ENCODE peak calls at places on chromosomes 3 and 15, in nine cellular contexts. Q is NCI-H1092 treated with DMSO at 0.1 percent for 48 hours; H is activated CD4-positive, alpha-beta memory T cell treated with anti-CD3 and anti-CD28 coated beads, Interleukin-2, amount 10 ng/mL, durations not matched to agents 7 days and 5 days; K is iris pigment epithelial cell; S is NB4; F is bronchial epithelial cell; B is OCI-LY7; T is psoas muscle; L is cardiac muscle cell. O is an unnamed sample.

GRCh38 chr3:165339753-165340152 is 143.6 kb upstream of the SLITRK3 start:
- DNase-seq in K (peak), F (peak), B (no peak), Q (peak), T (no peak), S (no peak), L (peak), H (no peak), O (no peak)

GRCh38 chr15:96585634-96586386 is 255.3 kb downstream of the NR2F2 start:
- DNase-seq in F (peak), T (no peak), K (peak), Q (no peak), L (no peak), S (peak), H (no peak), B (no peak), O (no peak)

GRCh38 chr3:8336456-8336855 is 165.2 kb upstream of the LMCD1 start:
- DNase-seq in F (no peak), L (no peak), Q (no peak), H (no peak), S (peak), B (no peak), T (no peak), K (no peak), O (no peak)

GRCh38 chr3:52355526-52355925 is 39.4 kb downstream of the DNAH1 start:
- DNase-seq in H (no peak), T (peak), Q (no peak), K (no peak), S (no peak), F (no peak), L (no peak), B (no peak), O (no peak)

GRCh38 chr3:195227871-195228270 is 43.1 kb downstream of the XXYLT1 start:
- DNase-seq in F (peak), L (no peak), H (no peak), Q (no peak), B (no peak), K (no peak), S (no peak), T (no peak), O (no peak)

GRCh38 chr15:96701443-96701842 is 370.9 kb downstream of the NR2F2 start:
- DNase-seq in B (no peak), Q (no peak), T (no peak), L (no peak), H (no peak), F (no peak), K (no peak), S (no peak), O (no peak)

GRCh38 chr15:90031231-90031791 is 30.2 kb downstream of the ZNF710 start:
- DNase-seq in K (peak), H (peak), F (peak), L (no peak), Q (no peak), S (peak), T (no peak), B (peak), O (no peak)

GRCh38 chr15:68773036-68773435 is 47.7 kb downstream of the ANP32A start:
- DNase-seq in H (no peak), B (no peak), Q (no peak), F (no peak), T (no peak), L (no peak), S (no peak), K (no peak), O (no peak)

GRCh38 chr3:155386817-155387403 is 93.4 kb upstream of the STRIT1 start:
- DNase-seq in Q (no peak), B (no peak), K (no peak), H (no peak), L (no peak), F (no peak), S (no peak), T (no peak), O (no peak)

O was measured in T-cell.